ENCODE peak calls at places on chromosomes 13 and 19, in six cellular contexts. One of them, this sample, is unnamed.

GRCh38 chr13:50809133-50810090 is 34.1 kb downstream of the DLEU7 start:
- DNase-seq in K562: no peak
- DNase-seq in GM12878: no peak
- DNase-seq in HepG2: no peak
- DNase-seq in endothelial cell of umbilical vein: no peak
- DNase-seq in A549: no peak
- DNase-seq in this sample: peak; percentile 80

GRCh38 chr19:35757231-35757748 is 461 bp upstream of the HSPB6 start:
- DNase-seq in A549: peak; percentile 63
- DNase-seq in endothelial cell of umbilical vein: peak; percentile 62
- DNase-seq in K562: peak; percentile 75
- DNase-seq in HepG2: peak; percentile 24
- DNase-seq in GM12878: no peak
- DNase-seq in this sample: peak; percentile 74

GRCh38 chr13:101845501-101846012 is 393.1 kb downstream of the ITGBL1 start:
- DNase-seq in K562: no peak
- DNase-seq in GM12878: no peak
- DNase-seq in A549: no peak
- DNase-seq in HepG2: peak; percentile 22
- DNase-seq in endothelial cell of umbilical vein: no peak
- DNase-seq in this sample: no peak

GRCh38 chr19:31114585-31114984 is 234.7 kb downstream of the TSHZ3 start:
- DNase-seq in HepG2: no peak
- DNase-seq in endothelial cell of umbilical vein: no peak
- DNase-seq in GM12878: no peak
- DNase-seq in K562: no peak
- DNase-seq in A549: no peak
- DNase-seq in this sample: no peak

GRCh38 chr19:34692541-34692940 is 15.1 kb downstream of the ZNF302 start:
- DNase-seq in GM12878: no peak
- DNase-seq in A549: no peak
- DNase-seq in endothelial cell of umbilical vein: peak; percentile 31
- DNase-seq in K562: no peak
- DNase-seq in HepG2: no peak
- DNase-seq in this sample: no peak

GRCh38 chr19:2623743-2624142 is 78.8 kb downstream of the GNG7 start:
- DNase-seq in K562: no peak
- DNase-seq in endothelial cell of umbilical vein: no peak
- DNase-seq in HepG2: no peak
- DNase-seq in GM12878: no peak
- DNase-seq in A549: no peak
- DNase-seq in this sample: no peak

GRCh38 chr19:47564081-47564480 is 8.9 kb downstream of the ZNF541 start:
- DNase-seq in GM12878: no peak
- DNase-seq in K562: no peak
- DNase-seq in HepG2: peak; percentile 29
- DNase-seq in A549: no peak
- DNase-seq in endothelial cell of umbilical vein: no peak
- DNase-seq in this sample: no peak

GRCh38 chr13:40547545-40548322 is 118.7 kb downstream of the FOXO1 start:
- DNase-seq in GM12878: no peak
- DNase-seq in K562: no peak
- DNase-seq in HepG2: no peak
- DNase-seq in A549: no peak
- DNase-seq in endothelial cell of umbilical vein: no peak
- DNase-seq in this sample: peak; percentile 18

GRCh38 chr13:41465215-41465907 is 8.0 kb downstream of the RGCC start:
- DNase-seq in K562: peak; percentile 63
- DNase-seq in GM12878: peak; percentile 88
- DNase-seq in endothelial cell of umbilical vein: peak; percentile 96
- DNase-seq in A549: no peak
- DNase-seq in HepG2: no peak
- DNase-seq in this sample: peak; percentile 93

GRCh38 chr19:41784337-41785239 is 11.8 kb upstream of the CEACAM3 start:
- DNase-seq in A549: no peak
- DNase-seq in K562: no peak
- DNase-seq in HepG2: no peak
- DNase-seq in endothelial cell of umbilical vein: no peak
- DNase-seq in GM12878: no peak
- DNase-seq in this sample: peak; percentile 81

GRCh38 chr13:40233731-40234195 is 432.7 kb downstream of the FOXO1 start:
- DNase-seq in A549: no peak
- DNase-seq in K562: no peak
- DNase-seq in endothelial cell of umbilical vein: no peak
- DNase-seq in GM12878: no peak
- DNase-seq in HepG2: no peak
- DNase-seq in this sample: no peak

GRCh38 chr19:18263324-18264215 is 10.7 kb downstream of the IQCN start:
- DNase-seq in A549: no peak
- DNase-seq in GM12878: no peak
- DNase-seq in K562: no peak
- DNase-seq in HepG2: no peak
- DNase-seq in endothelial cell of umbilical vein: no peak
- DNase-seq in this sample: no peak

GRCh38 chr13:97113231-97114001 is 108.7 kb upstream of the MBNL2 start:
- DNase-seq in K562: no peak
- DNase-seq in A549: no peak
- DNase-seq in GM12878: no peak
- DNase-seq in endothelial cell of umbilical vein: no peak
- DNase-seq in HepG2: no peak
- DNase-seq in this sample: no peak

GRCh38 chr19:47615714-47616113 is 6.8 kb downstream of the BICRA start:
- DNase-seq in A549: no peak
- DNase-seq in endothelial cell of umbilical vein: no peak
- DNase-seq in GM12878: no peak
- DNase-seq in K562: no peak
- DNase-seq in HepG2: no peak
- DNase-seq in this sample: no peak

GRCh38 chr19:47428177-47428894 is 9.0 kb upstream of the MEIS3 start:
- DNase-seq in HepG2: peak; percentile 54
- DNase-seq in K562: peak; percentile 98
- DNase-seq in endothelial cell of umbilical vein: peak; percentile 99
- DNase-seq in A549: peak; percentile 95
- DNase-seq in GM12878: peak; percentile 75
- DNase-seq in this sample: peak; percentile 99

GRCh38 chr13:27135023-27135422 is 36.6 kb downstream of the USP12 start:
- DNase-seq in A549: no peak
- DNase-seq in endothelial cell of umbilical vein: peak; percentile 17
- DNase-seq in GM12878: no peak
- DNase-seq in K562: no peak
- DNase-seq in HepG2: no peak
- DNase-seq in this sample: no peak

GRCh38 chr13:42626461-42626860 is 52.5 kb downstream of the TNFSF11 start:
- DNase-seq in K562: no peak
- DNase-seq in GM12878: no peak
- DNase-seq in HepG2: no peak
- DNase-seq in endothelial cell of umbilical vein: no peak
- DNase-seq in A549: no peak
- DNase-seq in this sample: no peak

GRCh38 chr13:98743377-98743776 is 9.1 kb downstream of the SLC15A1 start:
- DNase-seq in K562: no peak
- DNase-seq in A549: no peak
- DNase-seq in HepG2: no peak
- DNase-seq in GM12878: no peak
- DNase-seq in endothelial cell of umbilical vein: no peak
- DNase-seq in this sample: no peak

GRCh38 chr13:114071441-114071840 is 61.0 kb downstream of the RASA3 start:
- DNase-seq in A549: no peak
- DNase-seq in K562: no peak
- DNase-seq in endothelial cell of umbilical vein: no peak
- DNase-seq in HepG2: no peak
- DNase-seq in GM12878: no peak
- DNase-seq in this sample: no peak

GRCh38 chr19:54317108-54317964 is 4.4 kb upstream of the LILRA5 start:
- DNase-seq in A549: no peak
- DNase-seq in endothelial cell of umbilical vein: no peak
- DNase-seq in K562: no peak
- DNase-seq in HepG2: no peak
- DNase-seq in GM12878: no peak
- DNase-seq in this sample: no peak

GRCh38 chr13:43405457-43405856 is 381.3 kb downstream of the ENOX1 start:
- DNase-seq in GM12878: no peak
- DNase-seq in endothelial cell of umbilical vein: no peak
- DNase-seq in HepG2: no peak
- DNase-seq in K562: no peak
- DNase-seq in A549: no peak
- DNase-seq in this sample: no peak

GRCh38 chr19:28509079-28509895 is 703.7 kb downstream of the UQCRFS1 start:
- DNase-seq in HepG2: no peak
- DNase-seq in GM12878: no peak
- DNase-seq in A549: no peak
- DNase-seq in endothelial cell of umbilical vein: no peak
- DNase-seq in K562: no peak
- DNase-seq in this sample: no peak

DNA sequence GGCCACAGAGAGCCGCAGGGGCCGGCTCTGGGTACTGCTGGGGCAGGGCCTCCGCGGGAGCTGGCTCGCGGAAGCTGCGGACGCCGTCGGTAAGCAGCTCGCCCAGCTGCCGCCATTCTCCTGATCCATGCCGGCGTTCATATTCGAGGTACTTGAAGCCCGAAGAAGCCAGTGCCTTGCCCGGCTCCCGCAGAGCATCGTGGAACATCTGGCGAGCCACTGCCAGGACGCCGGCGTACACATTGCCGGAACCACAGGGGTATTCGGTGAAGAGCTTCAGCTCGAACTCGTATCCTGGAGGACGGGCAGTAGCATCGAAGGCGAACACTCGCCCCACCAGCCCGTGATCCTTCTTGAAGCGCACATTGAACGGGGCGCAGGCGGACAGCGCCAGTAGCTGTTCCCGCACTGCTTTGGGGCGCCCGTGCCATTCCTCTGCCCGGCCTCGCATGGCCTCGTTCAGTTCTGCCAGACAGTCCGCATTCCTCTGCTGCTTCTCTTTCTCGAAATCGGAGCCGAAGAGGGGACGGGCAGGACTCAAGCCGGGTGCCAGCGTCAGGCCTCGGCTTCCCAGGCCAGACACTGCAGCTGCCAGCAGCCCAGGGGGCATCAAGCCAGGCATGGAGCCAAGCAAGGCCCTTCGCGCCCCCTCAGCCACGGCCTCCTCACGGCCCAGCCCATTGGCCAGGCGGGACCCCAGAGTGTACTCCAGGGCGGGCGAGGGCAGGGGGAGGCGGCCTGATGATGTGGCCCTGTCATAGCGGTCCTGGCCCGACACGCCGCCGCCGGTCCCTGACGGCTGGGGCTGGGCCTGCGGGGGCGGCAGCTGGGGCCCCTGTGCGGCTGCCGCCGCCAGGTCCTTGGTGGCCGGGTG is 1.0 kb downstream of the IRF2BP1 start:
- DNase-seq in K562: peak; percentile 69
- DNase-seq in GM12878: no peak
- DNase-seq in endothelial cell of umbilical vein: no peak
- DNase-seq in A549: no peak
- DNase-seq in HepG2: no peak
- DNase-seq in this sample: peak; percentile 75
- TF ChIP-seq MYC in K562: no peak
- TF ChIP-seq MYC in GM12878: no peak
- TF ChIP-seq MYC in endothelial cell of umbilical vein: no peak
- TF ChIP-seq MYC in A549: no peak
- TF ChIP-seq MYC in HepG2: no peak
- TF ChIP-seq MYC in this sample: no peak

DNA sequence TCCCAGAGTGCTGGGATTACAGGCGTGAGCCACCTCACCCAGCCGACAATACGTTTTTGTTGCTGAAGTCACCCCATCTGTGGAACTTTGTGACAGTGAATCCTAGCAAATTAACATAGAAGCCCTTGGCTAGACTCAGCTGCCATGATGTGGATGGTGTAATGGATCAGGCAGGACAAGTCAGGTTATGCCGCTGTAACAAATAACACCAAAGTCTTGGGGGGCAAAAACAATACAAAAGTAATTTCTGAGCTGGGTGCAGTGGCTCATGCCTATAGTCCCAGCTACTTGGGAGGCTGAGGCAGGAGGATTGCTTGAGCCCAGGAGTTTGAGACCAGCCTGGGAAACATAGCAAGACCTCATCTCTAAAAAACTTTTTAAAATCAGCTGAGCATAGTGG is 29.3 kb downstream of the PNPLA6 start:
- DNase-seq in HepG2: no peak
- DNase-seq in endothelial cell of umbilical vein: no peak
- DNase-seq in K562: no peak
- DNase-seq in A549: no peak
- DNase-seq in GM12878: no peak
- DNase-seq in this sample: no peak
- TF ChIP-seq MYC in HepG2: no peak
- TF ChIP-seq MYC in endothelial cell of umbilical vein: no peak
- TF ChIP-seq MYC in K562: no peak
- TF ChIP-seq MYC in A549: no peak
- TF ChIP-seq MYC in GM12878: no peak
- TF ChIP-seq MYC in this sample: no peak

GRCh38 chr19:4722671-4723464 is 774 bp downstream of the DPP9 start:
- DNase-seq in HepG2: no peak
- DNase-seq in K562: peak; percentile 18
- DNase-seq in GM12878: no peak
- DNase-seq in A549: no peak
- DNase-seq in endothelial cell of umbilical vein: peak; percentile 30
- DNase-seq in this sample: peak; percentile 59
- TF ChIP-seq MYC in HepG2: no peak
- TF ChIP-seq MYC in K562: no peak
- TF ChIP-seq MYC in GM12878: no peak
- TF ChIP-seq MYC in A549: no peak
- TF ChIP-seq MYC in endothelial cell of umbilical vein: no peak
- TF ChIP-seq MYC in this sample: no peak

GRCh38 chr19:8476524-8476923 is 25.9 kb downstream of the PRAM1 start:
- DNase-seq in GM12878: no peak
- DNase-seq in endothelial cell of umbilical vein: no peak
- DNase-seq in K562: no peak
- DNase-seq in A549: no peak
- DNase-seq in HepG2: no peak
- DNase-seq in this sample: no peak

GRCh38 chr19:8473652-8474476 is 28.6 kb downstream of the PRAM1 start:
- DNase-seq in K562: no peak
- DNase-seq in A549: no peak
- DNase-seq in endothelial cell of umbilical vein: no peak
- DNase-seq in HepG2: no peak
- DNase-seq in GM12878: peak; percentile 45
- DNase-seq in this sample: no peak

GRCh38 chr19:8478605-8479004 is 23.8 kb downstream of the PRAM1 start:
- DNase-seq in A549: no peak
- DNase-seq in GM12878: no peak
- DNase-seq in K562: no peak
- DNase-seq in HepG2: no peak
- DNase-seq in endothelial cell of umbilical vein: no peak
- DNase-seq in this sample: no peak

GRCh38 chr19:8477889-8478288 is 24.6 kb downstream of the PRAM1 start:
- DNase-seq in GM12878: no peak
- DNase-seq in endothelial cell of umbilical vein: no peak
- DNase-seq in HepG2: no peak
- DNase-seq in K562: no peak
- DNase-seq in A549: no peak
- DNase-seq in this sample: no peak

DNA sequence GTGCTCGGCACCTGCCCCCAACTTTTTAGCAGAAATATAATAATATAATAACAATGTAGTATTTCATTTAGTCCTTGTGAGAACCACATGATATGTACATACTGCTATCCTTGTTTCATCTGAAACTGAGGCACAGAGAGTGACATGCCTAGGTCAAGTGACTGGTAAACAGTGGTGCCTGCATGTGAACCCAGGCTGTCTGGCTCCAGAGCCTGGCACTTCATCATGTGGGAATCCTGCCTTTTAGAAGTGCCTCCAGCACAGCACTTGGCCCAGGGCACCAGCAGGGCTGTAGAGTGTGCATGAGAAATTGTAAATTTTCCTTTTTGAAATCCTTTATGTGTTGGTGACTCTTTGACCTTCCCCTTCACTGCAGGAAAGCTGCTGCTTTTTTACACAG is 27.4 kb downstream of the PRAM1 start:
- DNase-seq in GM12878: no peak
- DNase-seq in HepG2: no peak
- DNase-seq in endothelial cell of umbilical vein: no peak
- DNase-seq in A549: no peak
- DNase-seq in K562: no peak
- DNase-seq in this sample: no peak
- TF ChIP-seq MYC in GM12878: no peak
- TF ChIP-seq MYC in HepG2: no peak
- TF ChIP-seq MYC in endothelial cell of umbilical vein: no peak
- TF ChIP-seq MYC in A549: no peak
- TF ChIP-seq MYC in K562: no peak
- TF ChIP-seq MYC in this sample: no peak

This sample was measured in NB4.